ENCODE peak calls at places on chromosomes 4 and X, in five cellular contexts. G, H, Z, X and J are unnamed samples.

GRCh38 chr4:74671074-74671698 is 123.1 kb downstream of the BTC start:
- DNase-seq in G (peak; percentile 55), X (peak; percentile 35), H (peak; percentile 82), Z (no peak), J (peak; percentile 32)

GRCh38 chrX:49230500-49231232 is 2.5 kb downstream of the CACNA1F start:
- DNase-seq in X (no peak), G (no peak), H (no peak), Z (no peak), J (no peak)

GRCh38 chr4:40594261-40595178 is 35.1 kb downstream of the RBM47 start:
- DNase-seq in X (no peak), H (peak; percentile 92), G (peak; percentile 85), Z (no peak), J (peak; percentile 94)

GRCh38 chr4:4865705-4866123 is 6.2 kb downstream of the MSX1 start:
- DNase-seq in X (no peak), H (no peak), G (no peak), Z (no peak), J (no peak)

GRCh38 chr4:151540728-151541437 is 131.9 kb downstream of the FHIP1A start:
- DNase-seq in Z (peak; percentile 68), G (peak; percentile 52), H (peak; percentile 92), X (peak; percentile 79), J (peak; percentile 96)

GRCh38 chrX:36214924-36215323 is 295.4 kb downstream of the CFAP47 start:
- DNase-seq in G (no peak), Z (no peak), X (no peak), H (no peak), J (no peak)

GRCh38 chrX:152915541-152916241 is 17.8 kb downstream of the ZNF185 start:
- DNase-seq in Z (no peak), H (peak; percentile 41), X (no peak), G (no peak), J (peak; percentile 52)

GRCh38 chr4:11397146-11397545 is 31.5 kb downstream of the HS3ST1 start:
- DNase-seq in Z (no peak), G (no peak), X (no peak), H (no peak), J (no peak)

GRCh38 chr4:48227662-48228061 is 42.0 kb downstream of the TEC start:
- DNase-seq in H (no peak), G (no peak), X (no peak), Z (no peak), J (no peak)

GRCh38 chr4:108072300-108072699 is 82.6 kb downstream of the HADH start:
- DNase-seq in Z (no peak), H (no peak), G (no peak), X (no peak), J (no peak)

GRCh38 chr4:90198086-90198847 is 71.1 kb downstream of the CCSER1 start:
- DNase-seq in H (no peak), Z (no peak), X (no peak), G (no peak), J (no peak)

GRCh38 chrX:8374041-8374825 is 90.4 kb upstream of the VCX3B start:
- DNase-seq in X (peak; percentile 7), Z (no peak), G (no peak), H (no peak), J (peak; percentile 78)

GRCh38 chr4:1451752-1452122 is 45.5 kb upstream of the NKX1-1 start:
- DNase-seq in X (no peak), H (no peak), Z (no peak), G (no peak), J (no peak)

GRCh38 chr4:97144199-97144598 is 999.1 kb downstream of the STPG2 start:
- DNase-seq in X (no peak), Z (no peak), H (no peak), G (no peak), J (no peak)

GRCh38 chrX:54495814-54496516 is at the start of gene FGD1:
- DNase-seq in H (peak; percentile 52), X (no peak), Z (no peak), G (peak; percentile 54), J (peak; percentile 30)
- H3K4me3 ChIP-seq in H (peak within 1 kb of the TSS; percentile 71), X (peak within 1 kb of the TSS; percentile 56), Z (peak within 1 kb of the TSS; percentile 64), G (peak within 1 kb of the TSS; percentile 69), J (peak within 1 kb of the TSS; percentile 71)

DNA sequence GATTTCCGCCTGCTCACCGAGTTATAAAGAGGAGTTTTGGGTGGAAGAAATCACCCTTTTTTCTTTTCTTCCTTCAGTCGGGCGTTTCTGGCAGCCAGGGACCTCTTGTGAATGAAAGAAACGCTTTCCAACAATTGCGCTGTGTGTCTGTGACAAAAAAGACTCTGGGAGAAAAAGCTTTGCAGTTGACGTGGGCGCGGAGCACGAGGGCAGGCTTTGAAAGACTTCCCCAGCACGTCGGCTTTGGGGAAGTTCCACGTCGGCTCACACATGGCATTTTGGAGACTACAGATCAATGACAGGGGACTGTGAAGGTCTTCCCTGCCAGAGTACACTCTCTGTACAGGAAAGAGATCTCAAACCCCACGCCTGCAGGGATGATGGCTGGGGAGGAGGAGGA is 135.3 kb downstream of the CRLF2 start:
- DNase-seq in G (no peak), X (no peak), Z (no peak), H (no peak), J (no peak)
- H3K4me3 ChIP-seq in G (no peak overlapping the region), X (no peak overlapping the region), Z (no peak overlapping the region), H (no peak overlapping the region), J (no peak overlapping the region)

DNA sequence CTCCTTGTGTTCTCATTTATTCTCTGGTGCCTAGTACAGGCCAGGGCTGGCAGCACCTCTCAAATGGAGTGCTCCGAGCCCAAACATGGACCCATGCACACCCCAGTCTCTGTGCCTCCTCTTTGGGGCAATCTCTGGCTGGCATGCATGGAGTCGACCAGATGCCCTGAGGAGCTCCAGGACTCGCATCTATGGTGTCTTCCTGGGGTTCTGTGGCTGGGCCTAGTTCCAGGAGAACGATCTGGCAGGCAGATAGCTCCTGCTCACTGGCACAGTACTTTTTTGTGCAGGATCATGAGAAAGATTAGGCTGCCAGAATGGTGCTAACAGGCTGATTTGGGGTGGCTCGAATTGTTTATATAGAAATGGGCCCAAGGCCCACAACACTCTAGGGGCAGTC is 72.0 kb upstream of the PJA1 start:
- DNase-seq in X (no peak), G (no peak), H (no peak), Z (no peak), J (no peak)
- H3K4me3 ChIP-seq in X (no peak overlapping the region), G (no peak overlapping the region), H (no peak overlapping the region), Z (no peak overlapping the region), J (no peak overlapping the region)

GRCh38 chr4:104491826-104492771 is 2.6 kb downstream of the CXXC4 start:
- DNase-seq in Z (no peak), H (no peak), X (no peak), G (no peak), J (peak; percentile 29)
- H3K4me3 ChIP-seq in Z (peak overlapping the region; percentile 66), H (peak overlapping the region; percentile 65), X (peak overlapping the region; percentile 62), G (peak overlapping the region; percentile 60), J (peak overlapping the region; percentile 73)

GRCh38 chrX:119763175-119763574 is 4.8 kb downstream of the SOWAHD start:
- DNase-seq in H (peak; percentile 79), X (peak; percentile 47), G (peak; percentile 91), Z (peak; percentile 37), J (peak; percentile 86)
- H3K4me3 ChIP-seq in H (no peak overlapping the region), X (no peak overlapping the region), G (no peak overlapping the region), Z (no peak overlapping the region), J (no peak overlapping the region)

GRCh38 chrX:101190736-101191135 is 28.9 kb upstream of the DRP2 start:
- DNase-seq in X (no peak), G (peak; percentile 26), H (no peak), Z (no peak), J (no peak)

GRCh38 chrX:101195442-101196173 is 24.0 kb upstream of the DRP2 start:
- DNase-seq in H (no peak), X (no peak), Z (no peak), G (no peak), J (no peak)

DNA sequence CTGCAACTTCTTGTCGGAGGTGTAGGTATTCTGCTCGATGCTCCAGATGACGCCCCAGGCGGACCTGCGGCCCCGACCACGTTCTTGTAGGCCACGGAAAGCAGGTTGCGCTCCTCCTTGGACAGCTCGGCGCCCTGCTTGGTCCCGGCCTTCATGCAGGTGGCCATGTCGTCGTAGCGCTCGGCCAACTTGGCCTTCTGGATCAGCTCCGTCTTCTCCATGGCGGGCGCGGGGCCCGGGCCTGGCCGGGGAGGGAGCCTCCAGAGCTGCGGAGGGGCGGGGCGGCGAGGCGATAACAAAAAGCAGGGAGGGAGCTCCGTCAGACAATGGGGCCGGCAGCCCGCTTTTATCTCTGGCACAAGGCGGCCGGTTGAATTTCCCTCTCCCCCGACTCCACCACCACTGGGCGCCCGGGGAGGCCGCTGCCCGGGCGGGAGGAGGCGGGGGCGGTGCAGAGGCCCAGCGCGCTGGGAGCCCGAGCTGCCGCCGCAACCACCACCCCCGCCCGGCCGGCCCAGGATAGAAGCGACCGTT is 28.3 kb upstream of the DRP2 start:
- DNase-seq in X (no peak), Z (no peak), H (no peak), G (no peak), J (no peak)
- H3K4me3 ChIP-seq in X (peak overlapping the region; percentile 24), Z (peak overlapping the region; percentile 40), H (no peak overlapping the region), G (no peak overlapping the region), J (no peak overlapping the region)

GRCh38 chr4:14317351-14317750 is 684.9 kb upstream of the CPEB2 start:
- DNase-seq in H (no peak), G (no peak), Z (no peak), X (no peak), J (no peak)

GRCh38 chr4:14308229-14308651 is 680.7 kb upstream of the BOD1L1 start:
- DNase-seq in X (no peak), H (no peak), G (no peak), Z (no peak), J (no peak)

GRCh38 chr4:14309429-14309828 is 681.9 kb upstream of the BOD1L1 start:
- DNase-seq in G (no peak), Z (no peak), H (no peak), X (no peak), J (no peak)

GRCh38 chr4:14315129-14315528 is 687.2 kb upstream of the CPEB2 start:
- DNase-seq in Z (no peak), H (no peak), G (no peak), X (no peak), J (no peak)

DNA sequence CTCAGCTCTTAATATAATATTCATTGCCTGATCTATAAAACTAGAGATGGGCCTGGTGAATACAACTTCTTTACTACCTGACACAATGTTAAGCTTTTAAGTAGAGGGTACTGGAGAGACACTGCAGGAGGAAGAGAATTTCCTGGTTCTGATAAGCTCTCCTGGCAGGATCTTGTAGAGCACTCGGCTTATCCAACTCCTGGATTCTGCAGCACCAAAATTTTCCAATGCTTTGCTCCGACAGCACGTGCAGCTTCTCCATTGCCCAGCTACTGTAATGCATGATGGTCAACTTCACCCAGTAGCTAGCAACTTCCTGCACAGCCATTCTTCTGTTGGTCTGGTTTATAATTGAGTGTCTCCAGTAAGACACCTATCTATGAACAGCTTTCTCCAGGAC is 686.2 kb upstream of the BOD1L1 start:
- DNase-seq in X (no peak), H (no peak), G (no peak), Z (no peak), J (no peak)
- H3K4me3 ChIP-seq in X (no peak overlapping the region), H (no peak overlapping the region), G (no peak overlapping the region), Z (no peak overlapping the region), J (no peak overlapping the region)

GRCh38 chrX:115562492-115562872 is 1.5 kb downstream of the PLS3 start:
- DNase-seq in Z (no peak), H (peak; percentile 78), X (no peak), G (peak; percentile 50), J (peak; percentile 30)
- H3K4me3 ChIP-seq in Z (peak overlapping the region; percentile 71), H (peak overlapping the region; percentile 78), X (peak overlapping the region; percentile 74), G (peak overlapping the region; percentile 74), J (peak overlapping the region; percentile 86)

DNA sequence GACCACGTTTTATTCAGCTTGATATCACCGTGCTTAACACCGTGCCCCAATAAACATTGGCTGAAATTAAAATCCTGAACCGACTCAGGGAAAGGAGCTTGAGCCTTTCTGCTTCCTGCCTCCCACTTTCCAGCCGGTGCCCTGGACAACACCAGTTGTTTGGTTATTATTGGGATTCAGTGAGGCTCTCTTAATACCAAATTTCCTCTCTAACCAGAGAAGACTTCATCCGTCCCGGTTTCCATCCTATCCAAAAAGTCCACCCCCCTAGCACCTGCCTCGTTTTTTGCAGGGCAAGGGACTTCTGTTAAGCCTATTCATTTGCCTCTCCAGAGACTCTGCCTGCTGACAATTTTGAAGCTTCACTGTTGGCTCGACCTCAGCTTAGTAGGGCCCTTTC is 649 bp upstream of the PRSS12 start:
- DNase-seq in X (no peak), H (no peak), G (no peak), Z (no peak), J (no peak)
- H3K4me3 ChIP-seq in X (peak overlapping the region; percentile 50), H (peak overlapping the region; percentile 79), G (peak overlapping the region; percentile 71), Z (peak overlapping the region; percentile 52), J (peak overlapping the region; percentile 65)